ENCODE peak calls at places on chromosomes 16 and 17, in six cellular contexts. L is body of pancreas, E is ascending aorta, Q is mammary epithelial cell, I is GM23338, V is iPS DF 6.9. F is an unnamed sample.

GRCh38 chr17:44901323-44901965 is 2.2 kb upstream of the EFTUD2 start:
- DNase-seq in V (no peak), I (no peak), Q (peak; percentile 76), E (no peak), L (no peak), F (no peak)

GRCh38 chr16:27232061-27232841 is 28.9 kb downstream of the KDM8 start:
- DNase-seq in V (no peak), Q (no peak), I (no peak), L (no peak), E (no peak), F (no peak)

GRCh38 chr16:52597772-52598483 is 51.0 kb upstream of the TOX3 start:
- DNase-seq in V (no peak), Q (no peak), E (no peak), L (peak; percentile 62), I (peak; percentile 77), F (no peak)

GRCh38 chr17:48500435-48501426 is 30.1 kb downstream of the HOXB1 start:
- DNase-seq in E (no peak), Q (no peak), V (no peak), L (no peak), I (peak; percentile 68), F (no peak)

GRCh38 chr16:70652322-70652721 is 6.0 kb downstream of the IL34 start:
- DNase-seq in L (no peak), E (no peak), I (no peak), Q (no peak), V (no peak), F (no peak)

GRCh38 chr17:15306406-15306970 is 34.9 kb downstream of the TEKT3 start:
- DNase-seq in I (no peak), E (no peak), Q (no peak), V (no peak), L (no peak), F (no peak)

GRCh38 chr17:10633738-10634379 is 23.2 kb downstream of the MYH3 start:
- DNase-seq in E (no peak), L (no peak), Q (no peak), I (no peak), V (no peak), F (no peak)

GRCh38 chr16:82584553-82585152 is 42.1 kb upstream of the CDH13 start:
- DNase-seq in Q (no peak), E (no peak), L (no peak), I (no peak), V (no peak), F (no peak)

GRCh38 chr17:79923974-79924638 is 84.9 kb upstream of the CBX4 start:
- DNase-seq in L (peak; percentile 43), I (peak; percentile 93), Q (no peak), E (no peak), V (peak; percentile 57), F (no peak)

GRCh38 chr17:83089322-83090156 is 10.1 kb downstream of the METRNL start:
- DNase-seq in V (no peak), L (no peak), I (no peak), Q (no peak), E (no peak), F (no peak)

GRCh38 chr17:74442670-74443515 is 11.0 kb downstream of the GPRC5C start:
- DNase-seq in I (peak; percentile 64), Q (no peak), E (peak; percentile 69), V (no peak), L (peak; percentile 97), F (peak; percentile 83)

GRCh38 chr16:67883872-67884261 is 818 bp upstream of the NRN1L start:
- DNase-seq in Q (peak; percentile 39), L (peak; percentile 70), I (peak; percentile 90), V (peak; percentile 37), E (no peak), F (peak; percentile 63)

GRCh38 chr17:7897090-7897489 is 8.5 kb downstream of the CHD3 start:
- DNase-seq in I (no peak), E (no peak), L (no peak), Q (no peak), V (no peak), F (no peak)

GRCh38 chr17:28112199-28112995 is 69.9 kb downstream of the NLK start:
- DNase-seq in E (no peak), V (no peak), L (no peak), I (no peak), Q (no peak), F (no peak)

GRCh38 chr17:8496081-8496480 is 60.4 kb downstream of the NDEL1 start:
- DNase-seq in L (no peak), E (no peak), Q (no peak), I (no peak), V (no peak), F (no peak)

GRCh38 chr16:48537275-48537674 is 72.7 kb downstream of the N4BP1 start:
- DNase-seq in V (no peak), I (no peak), E (no peak), Q (no peak), L (no peak), F (no peak)

GRCh38 chr17:49597928-49598655 is 22.4 kb downstream of the NXPH3 start:
- DNase-seq in V (no peak), Q (no peak), L (no peak), E (no peak), I (no peak), F (no peak)

GRCh38 chr17:46771601-46772012 is 46.9 kb downstream of the WNT3 start:
- DNase-seq in Q (no peak), I (peak; percentile 57), L (no peak), E (no peak), V (no peak), F (no peak)

GRCh38 chr17:67582632-67583230 is 135.0 kb upstream of the NOL11 start:
- DNase-seq in I (no peak), E (no peak), L (peak; percentile 90), Q (no peak), V (no peak), F (no peak)

GRCh38 chr16:17346774-17347569 is 123.8 kb downstream of the XYLT1 start:
- DNase-seq in V (no peak), E (no peak), L (no peak), Q (no peak), I (no peak), F (no peak)

GRCh38 chr16:17348826-17349225 is 121.9 kb downstream of the XYLT1 start:
- DNase-seq in L (no peak), E (no peak), I (no peak), V (no peak), Q (no peak), F (no peak)

GRCh38 chr16:17347624-17348023 is 123.1 kb downstream of the XYLT1 start:
- DNase-seq in E (no peak), Q (no peak), I (no peak), V (no peak), L (no peak), F (no peak)

GRCh38 chr16:17346441-17346773 is 124.4 kb downstream of the XYLT1 start:
- DNase-seq in V (no peak), L (no peak), E (no peak), I (no peak), Q (no peak), F (no peak)

DNA sequence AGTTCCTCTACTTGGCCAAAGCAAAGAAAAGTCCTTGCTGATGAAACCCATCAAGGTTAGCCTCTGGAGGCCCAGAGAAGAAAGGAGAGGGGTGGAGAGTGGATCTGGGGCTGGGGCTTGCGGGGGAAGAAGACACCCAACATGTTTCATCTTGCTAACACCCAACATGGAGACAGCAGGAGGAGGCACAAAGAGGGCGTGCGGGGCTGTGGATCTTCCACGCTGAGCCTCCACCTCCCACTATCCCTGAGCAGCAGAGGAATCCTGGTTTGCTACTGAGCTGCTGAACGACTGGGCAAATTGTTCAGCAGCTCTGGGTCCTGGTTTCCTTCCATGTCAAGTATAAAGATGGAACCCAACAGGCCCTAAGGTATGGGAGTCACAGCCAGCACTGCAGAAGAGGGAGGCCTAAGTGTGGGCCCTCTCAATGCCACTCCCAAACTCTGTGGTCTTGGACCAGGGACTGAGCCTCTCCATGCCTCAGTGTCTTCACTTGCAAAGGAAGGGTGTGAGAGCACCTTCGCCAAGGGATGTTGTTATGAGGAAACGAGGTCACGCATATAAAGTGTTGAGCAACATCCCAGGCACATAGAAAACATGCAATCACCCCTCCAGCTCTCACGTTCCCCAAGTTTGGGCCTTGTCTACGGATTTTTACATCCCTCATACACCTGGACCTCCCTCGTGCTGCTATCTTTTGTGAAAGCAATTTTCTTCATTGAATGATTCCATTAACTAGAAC is 122.5 kb downstream of the XYLT1 start:
- DNase-seq in I (no peak), Q (no peak), L (no peak), E (no peak), V (no peak), F (no peak)
- H3K4me1 ChIP-seq in I (no peaks in the 10 kb centered on the region), Q (no peaks in the 10 kb centered on the region), L (no peaks in the 10 kb centered on the region), E (peaks cover 6% of the 10 kb centered on the region), V (no peaks in the 10 kb centered on the region), F (peaks cover 10% of the 10 kb centered on the region)

GRCh38 chr17:72565006-72565405 is 444.2 kb downstream of the SOX9 start:
- DNase-seq in I (no peak), V (no peak), Q (no peak), E (no peak), L (no peak), F (no peak)

GRCh38 chr17:72563952-72564351 is 443.1 kb downstream of the SOX9 start:
- DNase-seq in L (no peak), I (no peak), E (no peak), Q (no peak), V (no peak), F (no peak)

GRCh38 chr17:72566671-72567484 is 446.1 kb downstream of the SOX9 start:
- DNase-seq in L (no peak), Q (no peak), E (no peak), V (no peak), I (no peak), F (no peak)

GRCh38 chr17:72567774-72568173 is 447.0 kb downstream of the SOX9 start:
- DNase-seq in V (no peak), I (no peak), Q (no peak), E (no peak), L (no peak), F (no peak)

DNA sequence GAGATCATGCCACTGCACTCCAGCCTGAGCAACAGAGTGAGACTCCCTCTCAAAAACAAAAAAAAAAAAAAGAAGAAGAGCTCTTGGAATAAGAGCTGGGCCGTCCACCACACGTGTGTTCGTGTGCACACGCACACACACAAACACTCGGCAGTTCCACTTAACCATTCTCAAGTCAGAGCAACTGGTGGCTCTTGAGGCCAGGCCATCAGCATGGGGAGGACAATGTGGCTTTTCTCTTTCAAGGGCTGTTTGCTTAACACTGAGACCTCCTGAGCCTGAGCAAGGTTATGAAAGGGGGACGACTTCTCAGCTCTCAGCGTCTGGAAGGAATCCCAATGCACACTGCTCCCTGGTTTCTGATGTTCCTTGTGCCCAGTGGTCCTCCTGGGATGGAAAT is 444.9 kb downstream of the SOX9 start:
- DNase-seq in E (no peak), Q (no peak), V (no peak), I (no peak), L (no peak), F (no peak)
- H3K4me1 ChIP-seq in E (no peaks in the 10 kb centered on the region), Q (no peaks in the 10 kb centered on the region), V (no peaks in the 10 kb centered on the region), I (no peaks in the 10 kb centered on the region), L (peaks cover 22% of the 10 kb centered on the region), F (no peaks in the 10 kb centered on the region)

GRCh38 chr17:43368740-43369506 is 29.9 kb upstream of the ARL4D start:
- DNase-seq in V (peak; percentile 55), I (peak; percentile 94), L (peak; percentile 89), E (no peak), Q (peak; percentile 75), F (peak; percentile 80)
- H3K4me1 ChIP-seq in V (peaks cover 3% of the 10 kb centered on the region), I (peaks cover 19% of the 10 kb centered on the region), L (peaks cover 61% of the 10 kb centered on the region), E (peaks cover 2% of the 10 kb centered on the region), Q (peaks cover 21% of the 10 kb centered on the region), F (peaks cover 6% of the 10 kb centered on the region)

DNA sequence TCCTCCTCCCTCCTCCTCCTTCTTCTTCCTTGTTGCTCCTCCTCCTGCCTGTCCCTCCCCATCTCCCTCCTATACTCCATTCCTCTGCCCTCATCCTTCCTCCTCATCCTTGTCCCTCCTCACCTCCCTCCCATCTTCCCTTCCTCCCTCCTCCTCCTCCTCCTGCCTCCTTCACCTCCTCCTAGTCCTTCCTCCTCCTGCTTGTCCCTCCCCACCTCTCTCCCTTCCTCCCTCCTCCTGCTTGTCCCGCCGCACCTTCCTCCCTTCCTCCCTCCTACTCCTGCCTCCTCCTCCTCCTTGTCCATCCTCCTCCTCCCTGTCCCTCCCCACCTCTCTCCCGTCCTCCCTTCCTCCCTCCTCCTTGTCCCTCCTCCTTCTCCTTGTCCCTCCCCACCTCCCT is 222.6 kb downstream of the IRF8 start:
- DNase-seq in L (no peak), I (no peak), E (no peak), Q (no peak), V (no peak), F (no peak)
- H3K4me1 ChIP-seq in L (peaks cover 9% of the 10 kb centered on the region), I (no peaks in the 10 kb centered on the region), E (no peaks in the 10 kb centered on the region), Q (no peaks in the 10 kb centered on the region), V (peaks cover 1% of the 10 kb centered on the region), F (no peaks in the 10 kb centered on the region)

F was measured in lung.